ENCODE peak calls at places on chromosomes 7 and 10, in four cellular contexts. One of them, this sample, is unnamed.

GRCh38 chr7:142560166-142560565 is 189.1 kb upstream of the PRSS1 start:
- DNase-seq in OCI-LY7: no peak
- DNase-seq in dorsolateral prefrontal cortex: no peak
- DNase-seq in nephron progenitor cell: no peak
- DNase-seq in this sample: no peak

GRCh38 chr7:48045205-48045765 is 9.9 kb downstream of the C7orf57 start:
- DNase-seq in OCI-LY7: no peak
- DNase-seq in dorsolateral prefrontal cortex: no peak
- DNase-seq in nephron progenitor cell: no peak
- DNase-seq in this sample: no peak

GRCh38 chr7:122719010-122719578 is 16.4 kb upstream of the RNF148 start:
- DNase-seq in OCI-LY7: no peak
- DNase-seq in dorsolateral prefrontal cortex: no peak
- DNase-seq in nephron progenitor cell: no peak
- DNase-seq in this sample: no peak

GRCh38 chr10:70866424-70866823 is 21.9 kb downstream of the PCBD1 start:
- DNase-seq in OCI-LY7: no peak
- DNase-seq in dorsolateral prefrontal cortex: no peak
- DNase-seq in nephron progenitor cell: no peak
- DNase-seq in this sample: peak; percentile 18

GRCh38 chr7:110595694-110596093 is 495.2 kb upstream of the LRRN3 start:
- DNase-seq in OCI-LY7: no peak
- DNase-seq in dorsolateral prefrontal cortex: no peak
- DNase-seq in nephron progenitor cell: no peak
- DNase-seq in this sample: no peak

GRCh38 chr10:43863859-43864591 is 215.3 kb upstream of the ZNF32 start:
- DNase-seq in OCI-LY7: no peak
- DNase-seq in dorsolateral prefrontal cortex: no peak
- DNase-seq in nephron progenitor cell: no peak
- DNase-seq in this sample: peak; percentile 13

GRCh38 chr7:127908430-127909258 is 122.6 kb downstream of the LRRC4 start:
- DNase-seq in OCI-LY7: no peak
- DNase-seq in dorsolateral prefrontal cortex: no peak
- DNase-seq in nephron progenitor cell: no peak
- DNase-seq in this sample: no peak

GRCh38 chr7:132557489-132558044 is 18.7 kb downstream of the PLXNA4 start:
- DNase-seq in OCI-LY7: no peak
- DNase-seq in dorsolateral prefrontal cortex: no peak
- DNase-seq in nephron progenitor cell: no peak
- DNase-seq in this sample: no peak

GRCh38 chr7:32070406-32071360 is at the start of gene PDE1C:
- DNase-seq in OCI-LY7: no peak
- DNase-seq in dorsolateral prefrontal cortex: peak; percentile 63
- DNase-seq in nephron progenitor cell: peak; percentile 63
- DNase-seq in this sample: peak; percentile 65

GRCh38 chr10:6009159-6009558 is 31.8 kb upstream of the IL15RA start:
- DNase-seq in OCI-LY7: no peak
- DNase-seq in dorsolateral prefrontal cortex: no peak
- DNase-seq in nephron progenitor cell: no peak
- DNase-seq in this sample: no peak

GRCh38 chr7:48311464-48311863 is 140.2 kb downstream of the ABCA13 start:
- DNase-seq in OCI-LY7: no peak
- DNase-seq in dorsolateral prefrontal cortex: no peak
- DNase-seq in nephron progenitor cell: no peak
- DNase-seq in this sample: no peak

GRCh38 chr7:49875336-49875735 is 101.9 kb downstream of the VWC2 start:
- DNase-seq in OCI-LY7: no peak
- DNase-seq in dorsolateral prefrontal cortex: no peak
- DNase-seq in nephron progenitor cell: no peak
- DNase-seq in this sample: no peak

GRCh38 chr10:3533296-3533695 is 251.7 kb downstream of the KLF6 start:
- DNase-seq in OCI-LY7: no peak
- DNase-seq in dorsolateral prefrontal cortex: no peak
- DNase-seq in nephron progenitor cell: no peak
- DNase-seq in this sample: no peak

GRCh38 chr10:87651801-87652200 is 7.9 kb upstream of the PAPSS2 start:
- DNase-seq in OCI-LY7: no peak
- DNase-seq in dorsolateral prefrontal cortex: no peak
- DNase-seq in nephron progenitor cell: no peak
- DNase-seq in this sample: no peak

GRCh38 chr7:138982204-138982623 is 1.0 kb upstream of the KIAA1549 start:
- DNase-seq in OCI-LY7: no peak
- DNase-seq in dorsolateral prefrontal cortex: no peak
- DNase-seq in nephron progenitor cell: no peak
- DNase-seq in this sample: no peak

GRCh38 chr10:112409755-112410154 is 35.8 kb downstream of the ACSL5 start:
- DNase-seq in OCI-LY7: no peak
- DNase-seq in dorsolateral prefrontal cortex: no peak
- DNase-seq in nephron progenitor cell: no peak
- DNase-seq in this sample: no peak

GRCh38 chr10:19204239-19204917 is 155.8 kb downstream of the MALRD1 start:
- DNase-seq in OCI-LY7: no peak
- DNase-seq in dorsolateral prefrontal cortex: no peak
- DNase-seq in nephron progenitor cell: no peak
- DNase-seq in this sample: no peak

GRCh38 chr7:20153999-20154398 is 63.2 kb downstream of the MACC1 start:
- DNase-seq in OCI-LY7: no peak
- DNase-seq in dorsolateral prefrontal cortex: no peak
- DNase-seq in nephron progenitor cell: no peak
- DNase-seq in this sample: no peak

GRCh38 chr10:132408367-132408781 is 11.4 kb downstream of the PWWP2B start:
- DNase-seq in OCI-LY7: no peak
- DNase-seq in dorsolateral prefrontal cortex: no peak
- DNase-seq in nephron progenitor cell: peak; percentile 52
- DNase-seq in this sample: peak; percentile 61

GRCh38 chr10:77070892-77071595 is 566.6 kb downstream of the KCNMA1 start:
- DNase-seq in OCI-LY7: no peak
- DNase-seq in dorsolateral prefrontal cortex: no peak
- DNase-seq in nephron progenitor cell: no peak
- DNase-seq in this sample: no peak

GRCh38 chr7:132053871-132054270 is 497.4 kb upstream of the PODXL start:
- DNase-seq in OCI-LY7: no peak
- DNase-seq in dorsolateral prefrontal cortex: no peak
- DNase-seq in nephron progenitor cell: no peak
- DNase-seq in this sample: no peak

DNA sequence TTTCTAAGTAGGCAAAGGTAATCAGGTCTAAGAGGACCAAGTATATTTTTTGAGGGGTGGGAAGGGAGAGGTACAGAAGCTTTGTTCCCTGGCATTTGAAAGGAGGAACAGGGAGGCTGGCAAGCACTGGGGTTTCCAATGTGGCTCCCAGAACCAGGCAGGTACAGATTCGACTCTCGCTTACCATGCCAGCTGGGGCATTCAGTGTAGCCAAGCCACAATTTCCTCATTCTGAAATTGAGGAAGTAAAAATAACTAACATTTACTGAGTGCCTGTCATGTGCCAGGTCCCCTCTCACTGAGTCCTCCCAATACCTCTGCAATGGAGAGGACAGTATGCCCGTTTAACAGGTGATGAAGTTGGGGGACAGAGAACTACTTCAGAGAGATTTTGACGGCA is 45.9 kb upstream of the BET1 start:
- DNase-seq in OCI-LY7: peak; percentile 93
- DNase-seq in dorsolateral prefrontal cortex: no peak
- DNase-seq in nephron progenitor cell: no peak
- DNase-seq in this sample: no peak
- TF ChIP-seq CTCF in OCI-LY7: no peak
- TF ChIP-seq CTCF in dorsolateral prefrontal cortex: no peak
- TF ChIP-seq CTCF in nephron progenitor cell: no peak
- TF ChIP-seq CTCF in this sample: no peak

GRCh38 chr10:58435297-58435696 is 50.1 kb downstream of the TFAM start:
- DNase-seq in OCI-LY7: no peak
- DNase-seq in dorsolateral prefrontal cortex: no peak
- DNase-seq in nephron progenitor cell: no peak
- DNase-seq in this sample: peak; percentile 78
- TF ChIP-seq CTCF in OCI-LY7: no peak
- TF ChIP-seq CTCF in dorsolateral prefrontal cortex: no peak
- TF ChIP-seq CTCF in nephron progenitor cell: no peak
- TF ChIP-seq CTCF in this sample: no peak

GRCh38 chr7:44490351-44491200 is at the start of gene NUDCD3:
- DNase-seq in OCI-LY7: peak; percentile 92
- DNase-seq in dorsolateral prefrontal cortex: peak; percentile 84
- DNase-seq in nephron progenitor cell: peak; percentile 78
- DNase-seq in this sample: peak; percentile 91
- TF ChIP-seq CTCF in OCI-LY7: peak; percentile 59
- TF ChIP-seq CTCF in dorsolateral prefrontal cortex: no peak
- TF ChIP-seq CTCF in nephron progenitor cell: no peak
- TF ChIP-seq CTCF in this sample: no peak

DNA sequence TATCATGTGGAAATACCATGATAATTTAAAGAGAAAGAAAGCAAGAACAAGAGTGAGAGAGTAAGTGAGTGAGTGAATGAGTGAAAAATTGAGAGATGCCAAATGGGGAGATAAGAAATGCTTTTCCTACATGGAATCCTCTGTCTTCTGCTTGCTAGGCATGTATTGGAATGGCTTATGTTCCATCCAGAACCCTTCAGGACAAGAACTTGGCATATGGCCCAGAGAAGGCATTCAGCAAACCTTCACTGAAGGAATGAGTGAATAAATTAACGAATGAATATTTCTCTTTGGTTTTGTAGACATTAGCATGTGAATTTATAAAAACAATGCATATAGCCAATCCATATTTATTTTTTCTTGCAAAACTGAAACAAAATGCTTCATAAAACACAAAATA is 162.2 kb downstream of the LRRTM3 start:
- DNase-seq in OCI-LY7: no peak
- DNase-seq in dorsolateral prefrontal cortex: no peak
- DNase-seq in nephron progenitor cell: no peak
- DNase-seq in this sample: no peak
- TF ChIP-seq CTCF in OCI-LY7: no peak
- TF ChIP-seq CTCF in dorsolateral prefrontal cortex: no peak
- TF ChIP-seq CTCF in nephron progenitor cell: no peak
- TF ChIP-seq CTCF in this sample: no peak

GRCh38 chr7:100358027-100358856 is at the start of gene PILRB:
- DNase-seq in OCI-LY7: peak; percentile 32
- DNase-seq in dorsolateral prefrontal cortex: no peak
- DNase-seq in nephron progenitor cell: no peak
- DNase-seq in this sample: no peak
- TF ChIP-seq CTCF in OCI-LY7: peak; percentile 50
- TF ChIP-seq CTCF in dorsolateral prefrontal cortex: no peak
- TF ChIP-seq CTCF in nephron progenitor cell: no peak
- TF ChIP-seq CTCF in this sample: no peak

GRCh38 chr7:155878674-155879073 is 66.4 kb upstream of the SHH start:
- DNase-seq in OCI-LY7: no peak
- DNase-seq in dorsolateral prefrontal cortex: no peak
- DNase-seq in nephron progenitor cell: no peak
- DNase-seq in this sample: no peak
- TF ChIP-seq CTCF in OCI-LY7: no peak
- TF ChIP-seq CTCF in dorsolateral prefrontal cortex: no peak
- TF ChIP-seq CTCF in nephron progenitor cell: no peak
- TF ChIP-seq CTCF in this sample: no peak

DNA sequence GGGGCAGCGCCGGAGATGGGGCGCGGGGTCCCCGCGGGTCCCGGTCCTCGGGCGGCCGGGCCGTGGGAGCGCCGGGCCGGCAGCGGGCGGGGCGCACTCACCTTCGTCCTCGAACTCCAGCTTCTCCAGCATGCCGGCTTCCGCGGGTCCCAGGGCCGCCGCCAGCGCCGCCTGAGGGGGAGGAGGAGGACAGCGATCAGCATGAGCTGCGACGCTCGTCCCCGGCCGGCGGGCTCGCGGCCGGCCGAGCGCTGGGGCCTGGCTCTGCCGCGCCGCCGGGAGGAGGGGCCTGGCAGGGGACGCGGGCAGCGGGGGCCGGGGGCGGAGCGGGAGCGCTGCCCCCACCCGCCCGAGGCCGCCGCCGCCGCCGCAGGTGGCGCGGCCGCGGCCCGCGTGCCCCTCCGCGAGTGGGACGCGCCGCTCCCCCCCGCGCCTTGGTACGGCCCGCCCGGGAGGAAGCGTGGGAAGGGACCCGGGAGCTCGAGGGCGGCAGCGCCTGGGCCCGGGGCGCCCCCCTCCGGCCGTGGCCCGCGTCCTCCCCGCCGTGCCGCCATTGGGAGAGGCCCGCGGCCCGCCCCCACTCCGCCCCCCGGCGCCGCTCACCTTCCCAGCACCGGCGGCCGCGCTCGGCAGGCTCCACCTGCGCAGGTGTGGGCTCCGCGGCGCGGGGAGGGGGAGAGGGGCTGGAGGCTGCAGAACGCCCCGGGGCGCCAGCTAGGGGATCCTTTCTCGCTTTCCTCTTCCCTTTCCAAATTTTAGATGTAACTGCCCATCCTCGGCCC is 112.5 kb upstream of the RHEB start:
- DNase-seq in OCI-LY7: peak; percentile 86
- DNase-seq in dorsolateral prefrontal cortex: peak; percentile 70
- DNase-seq in nephron progenitor cell: peak; percentile 84
- DNase-seq in this sample: peak; percentile 92
- TF ChIP-seq CTCF in OCI-LY7: peak; percentile 52
- TF ChIP-seq CTCF in dorsolateral prefrontal cortex: no peak
- TF ChIP-seq CTCF in nephron progenitor cell: no peak
- TF ChIP-seq CTCF in this sample: no peak